ENCODE peak calls at places on chromosomes 2 and 18, in six cellular contexts. One of them, this sample, is unnamed.
A peak's percentile ranks its signal among the peaks of the same experiment; 100 is the strongest.

GRCh38 chr2:170719810-170720209 is 4.7 kb downstream of the SP5 start:
- DNase-seq in keratinocyte: no peak
- DNase-seq in endothelial cell: no peak
- DNase-seq in AG09309: no peak
- DNase-seq in left lung: no peak
- DNase-seq in lower lobe of right lung: no peak
- DNase-seq in this sample: no peak

GRCh38 chr2:74646829-74647482 is 1.2 kb downstream of the M1AP start:
- DNase-seq in endothelial cell: no peak
- DNase-seq in lower lobe of right lung: no peak
- DNase-seq in keratinocyte: no peak
- DNase-seq in left lung: no peak
- DNase-seq in AG09309: no peak
- DNase-seq in this sample: no peak

GRCh38 chr18:9642799-9643445 is 28.6 kb upstream of the PPP4R1 start:
- DNase-seq in AG09309: no peak
- DNase-seq in left lung: no peak
- DNase-seq in keratinocyte: peak; percentile 69
- DNase-seq in lower lobe of right lung: no peak
- DNase-seq in endothelial cell: no peak
- DNase-seq in this sample: no peak

GRCh38 chr2:193349642-193350041 is 1154.9 kb upstream of the TMEFF2 start:
- DNase-seq in AG09309: no peak
- DNase-seq in endothelial cell: no peak
- DNase-seq in left lung: no peak
- DNase-seq in keratinocyte: no peak
- DNase-seq in lower lobe of right lung: no peak
- DNase-seq in this sample: no peak

GRCh38 chr2:177296047-177296446 is 31.5 kb upstream of the NFE2L2 start:
- DNase-seq in left lung: no peak
- DNase-seq in AG09309: no peak
- DNase-seq in lower lobe of right lung: no peak
- DNase-seq in keratinocyte: no peak
- DNase-seq in endothelial cell: no peak
- DNase-seq in this sample: no peak

GRCh38 chr2:27209621-27210401 is 2.0 kb upstream of the ATRAID start:
- DNase-seq in AG09309: no peak
- DNase-seq in lower lobe of right lung: no peak
- DNase-seq in left lung: no peak
- DNase-seq in endothelial cell: no peak
- DNase-seq in keratinocyte: no peak
- DNase-seq in this sample: no peak

GRCh38 chr18:76376668-76377358 is 118.2 kb downstream of the ZNF516 start:
- DNase-seq in keratinocyte: no peak
- DNase-seq in endothelial cell: no peak
- DNase-seq in left lung: peak; percentile 73
- DNase-seq in AG09309: no peak
- DNase-seq in lower lobe of right lung: no peak
- DNase-seq in this sample: no peak

GRCh38 chr2:98771771-98772521 is 41.0 kb upstream of the MGAT4A start:
- DNase-seq in endothelial cell: no peak
- DNase-seq in left lung: no peak
- DNase-seq in lower lobe of right lung: no peak
- DNase-seq in AG09309: peak; percentile 46
- DNase-seq in keratinocyte: no peak
- DNase-seq in this sample: peak; percentile 28

GRCh38 chr2:33607137-33607781 is 8.2 kb upstream of the FAM98A start:
- DNase-seq in lower lobe of right lung: no peak
- DNase-seq in left lung: no peak
- DNase-seq in endothelial cell: no peak
- DNase-seq in AG09309: no peak
- DNase-seq in keratinocyte: no peak
- DNase-seq in this sample: no peak

GRCh38 chr2:80303006-80303741 is 1.4 kb downstream of the LRRTM1 start:
- DNase-seq in keratinocyte: no peak
- DNase-seq in left lung: peak; percentile 69
- DNase-seq in lower lobe of right lung: peak; percentile 44
- DNase-seq in endothelial cell: peak; percentile 24
- DNase-seq in AG09309: no peak
- DNase-seq in this sample: no peak

GRCh38 chr2:46812381-46813024 is 103.1 kb downstream of the MCFD2 start:
- DNase-seq in left lung: no peak
- DNase-seq in keratinocyte: no peak
- DNase-seq in endothelial cell: no peak
- DNase-seq in lower lobe of right lung: no peak
- DNase-seq in AG09309: peak; percentile 99
- DNase-seq in this sample: no peak

GRCh38 chr2:1143129-1143528 is 192.5 kb downstream of the SNTG2 start:
- DNase-seq in lower lobe of right lung: no peak
- DNase-seq in AG09309: no peak
- DNase-seq in keratinocyte: no peak
- DNase-seq in left lung: no peak
- DNase-seq in endothelial cell: no peak
- DNase-seq in this sample: no peak

GRCh38 chr18:63897072-63897471 is 9.6 kb downstream of the SERPINB2 start:
- DNase-seq in endothelial cell: no peak
- DNase-seq in keratinocyte: peak; percentile 11
- DNase-seq in left lung: no peak
- DNase-seq in AG09309: no peak
- DNase-seq in lower lobe of right lung: no peak
- DNase-seq in this sample: no peak

GRCh38 chr2:9846554-9846953 is 3.3 kb downstream of the TAF1B start:
- DNase-seq in endothelial cell: no peak
- DNase-seq in AG09309: no peak
- DNase-seq in left lung: no peak
- DNase-seq in keratinocyte: peak; percentile 49
- DNase-seq in lower lobe of right lung: no peak
- DNase-seq in this sample: no peak

GRCh38 chr2:131030478-131030971 is 62.7 kb downstream of the FAM168B start:
- DNase-seq in keratinocyte: no peak
- DNase-seq in left lung: no peak
- DNase-seq in AG09309: no peak
- DNase-seq in lower lobe of right lung: no peak
- DNase-seq in endothelial cell: no peak
- DNase-seq in this sample: no peak

GRCh38 chr18:50172367-50172766 is 22.6 kb downstream of the MYO5B start:
- DNase-seq in AG09309: no peak
- DNase-seq in keratinocyte: no peak
- DNase-seq in left lung: no peak
- DNase-seq in lower lobe of right lung: no peak
- DNase-seq in endothelial cell: no peak
- DNase-seq in this sample: no peak

GRCh38 chr2:4832642-4833041 is 859.5 kb upstream of the SOX11 start:
- DNase-seq in AG09309: no peak
- DNase-seq in keratinocyte: no peak
- DNase-seq in lower lobe of right lung: no peak
- DNase-seq in endothelial cell: no peak
- DNase-seq in left lung: no peak
- DNase-seq in this sample: no peak

GRCh38 chr2:25197336-25198208 is 29.2 kb upstream of the POMC start:
- DNase-seq in AG09309: no peak
- DNase-seq in left lung: no peak
- DNase-seq in keratinocyte: no peak
- DNase-seq in lower lobe of right lung: no peak
- DNase-seq in endothelial cell: peak; percentile 37
- DNase-seq in this sample: no peak

DNA sequence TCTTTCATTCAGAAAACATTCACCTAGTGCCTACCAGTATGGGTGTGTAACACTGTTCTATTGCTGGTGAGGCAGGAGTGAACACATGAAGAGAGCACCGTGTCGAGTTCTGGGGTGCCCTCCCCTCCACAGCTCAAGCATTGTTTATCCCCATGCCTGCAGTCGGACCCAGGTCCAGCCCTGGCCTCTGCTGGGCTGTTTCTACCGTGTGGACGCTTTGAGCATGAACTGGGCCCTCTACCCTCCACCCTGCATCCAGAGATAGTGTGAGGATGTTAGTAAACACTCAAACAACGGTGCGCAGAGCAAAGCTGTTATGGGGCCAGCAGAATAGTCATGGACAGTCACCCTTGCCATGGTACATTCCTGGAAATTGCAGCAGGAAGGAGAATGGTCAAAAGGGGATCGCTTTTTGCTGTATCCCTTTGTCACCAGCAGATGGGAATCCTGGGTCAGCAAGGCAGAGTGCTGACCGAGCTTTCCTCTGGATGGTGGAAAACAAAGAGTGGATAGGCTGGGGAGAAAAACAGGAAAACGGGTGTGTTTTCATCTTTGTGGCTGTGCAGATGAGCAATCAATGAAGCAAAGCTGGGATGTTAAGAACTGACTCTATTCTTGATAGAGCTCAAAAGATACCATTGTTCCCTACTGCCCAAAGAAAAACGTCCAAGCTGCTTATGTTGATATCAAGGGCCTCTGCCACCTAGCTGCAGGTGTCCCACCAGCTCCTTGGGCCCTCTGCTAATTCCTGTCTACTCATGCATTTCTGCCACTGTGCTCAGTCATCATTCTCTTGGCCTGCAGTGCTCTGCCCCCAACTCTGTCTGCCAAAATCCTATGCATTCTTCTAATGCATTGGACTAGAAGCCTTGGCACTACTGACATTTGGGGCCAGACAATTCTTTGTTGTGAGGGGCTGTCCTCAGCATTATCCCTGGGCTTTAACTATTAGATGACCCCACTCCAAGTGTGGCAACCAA is 38.7 kb downstream of the REEP1 start:
- DNase-seq in endothelial cell: peak; percentile 43
- DNase-seq in left lung: no peak
- DNase-seq in keratinocyte: no peak
- DNase-seq in lower lobe of right lung: no peak
- DNase-seq in AG09309: no peak
- DNase-seq in this sample: no peak
- TF ChIP-seq CTCF in endothelial cell: no peak
- TF ChIP-seq CTCF in left lung: no peak
- TF ChIP-seq CTCF in keratinocyte: no peak
- TF ChIP-seq CTCF in lower lobe of right lung: no peak
- TF ChIP-seq CTCF in AG09309: peak; percentile 29
- TF ChIP-seq CTCF in this sample: no peak

GRCh38 chr18:48541026-48541746 is 2.4 kb downstream of the CTIF start:
- DNase-seq in AG09309: peak; percentile 42
- DNase-seq in keratinocyte: no peak
- DNase-seq in left lung: peak; percentile 97
- DNase-seq in lower lobe of right lung: peak; percentile 84
- DNase-seq in endothelial cell: peak; percentile 75
- DNase-seq in this sample: peak; percentile 20

GRCh38 chr18:48539406-48540328 is 836 bp downstream of the CTIF start:
- DNase-seq in lower lobe of right lung: peak; percentile 65
- DNase-seq in keratinocyte: no peak
- DNase-seq in left lung: peak; percentile 86
- DNase-seq in AG09309: no peak
- DNase-seq in endothelial cell: peak; percentile 50
- DNase-seq in this sample: no peak

GRCh38 chr18:48541747-48542108 is 2.9 kb downstream of the CTIF start:
- DNase-seq in left lung: no peak
- DNase-seq in lower lobe of right lung: no peak
- DNase-seq in keratinocyte: no peak
- DNase-seq in endothelial cell: no peak
- DNase-seq in AG09309: no peak
- DNase-seq in this sample: no peak

GRCh38 chr18:48538531-48539405 is at the start of gene CTIF:
- DNase-seq in lower lobe of right lung: peak; percentile 97
- DNase-seq in AG09309: peak; percentile 84
- DNase-seq in endothelial cell: peak; percentile 90
- DNase-seq in keratinocyte: peak; percentile 85
- DNase-seq in left lung: peak; percentile 95
- DNase-seq in this sample: peak; percentile 37

DNA sequence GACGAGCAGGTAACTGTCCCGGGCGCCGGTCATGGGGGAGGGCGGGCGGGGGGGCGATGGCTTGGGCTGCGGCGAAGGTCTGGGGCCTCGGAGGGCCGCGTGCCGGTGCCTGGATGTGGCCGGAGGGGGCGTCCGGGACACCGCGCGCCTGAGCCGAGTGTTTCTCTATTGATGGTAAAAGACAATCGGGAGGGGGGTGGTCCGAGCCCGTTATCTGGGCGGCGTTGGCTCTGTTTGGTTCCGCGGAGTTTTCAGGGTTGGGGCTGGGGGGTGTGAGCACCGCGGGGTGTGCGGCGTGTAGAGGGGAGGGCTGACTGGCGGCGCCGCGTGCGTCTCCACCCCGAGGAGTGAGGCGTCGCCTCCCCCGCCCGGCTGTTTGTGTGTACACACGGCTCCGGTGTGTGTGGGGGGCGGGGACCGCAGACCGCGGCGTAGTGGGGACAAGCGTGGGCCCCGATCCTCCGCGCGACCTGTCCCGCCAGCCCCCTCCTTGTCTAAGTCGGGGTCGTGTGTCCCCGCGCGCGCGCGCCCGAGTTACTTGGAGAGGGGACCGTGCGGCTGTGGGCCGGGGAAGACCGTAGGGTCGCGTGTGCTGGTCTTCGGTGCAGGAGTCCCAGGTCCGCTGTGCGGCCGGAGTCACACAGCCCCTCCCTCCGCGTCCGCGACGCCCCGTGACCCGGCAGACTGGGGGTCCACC is 1.6 kb downstream of the CTIF start:
- DNase-seq in keratinocyte: no peak
- DNase-seq in AG09309: no peak
- DNase-seq in lower lobe of right lung: peak; percentile 83
- DNase-seq in endothelial cell: peak; percentile 68
- DNase-seq in left lung: peak; percentile 93
- DNase-seq in this sample: peak; percentile 25
- TF ChIP-seq CTCF in keratinocyte: no peak
- TF ChIP-seq CTCF in AG09309: peak; percentile 32
- TF ChIP-seq CTCF in lower lobe of right lung: no peak
- TF ChIP-seq CTCF in endothelial cell: no peak
- TF ChIP-seq CTCF in left lung: no peak
- TF ChIP-seq CTCF in this sample: no peak

GRCh38 chr2:60152226-60152833 is 401.1 kb downstream of the BCL11A start:
- DNase-seq in endothelial cell: no peak
- DNase-seq in lower lobe of right lung: no peak
- DNase-seq in keratinocyte: no peak
- DNase-seq in left lung: no peak
- DNase-seq in AG09309: no peak
- DNase-seq in this sample: no peak
- TF ChIP-seq CTCF in endothelial cell: peak; percentile 96
- TF ChIP-seq CTCF in lower lobe of right lung: peak; percentile 72
- TF ChIP-seq CTCF in keratinocyte: no peak
- TF ChIP-seq CTCF in left lung: peak; percentile 79
- TF ChIP-seq CTCF in AG09309: peak; percentile 61
- TF ChIP-seq CTCF in this sample: peak; percentile 66

GRCh38 chr2:36971990-36972389 is 5.7 kb upstream of the STRN start:
- DNase-seq in AG09309: no peak
- DNase-seq in lower lobe of right lung: no peak
- DNase-seq in keratinocyte: no peak
- DNase-seq in endothelial cell: no peak
- DNase-seq in left lung: no peak
- DNase-seq in this sample: no peak
- TF ChIP-seq CTCF in AG09309: no peak
- TF ChIP-seq CTCF in lower lobe of right lung: no peak
- TF ChIP-seq CTCF in keratinocyte: no peak
- TF ChIP-seq CTCF in endothelial cell: no peak
- TF ChIP-seq CTCF in left lung: no peak
- TF ChIP-seq CTCF in this sample: no peak

DNA sequence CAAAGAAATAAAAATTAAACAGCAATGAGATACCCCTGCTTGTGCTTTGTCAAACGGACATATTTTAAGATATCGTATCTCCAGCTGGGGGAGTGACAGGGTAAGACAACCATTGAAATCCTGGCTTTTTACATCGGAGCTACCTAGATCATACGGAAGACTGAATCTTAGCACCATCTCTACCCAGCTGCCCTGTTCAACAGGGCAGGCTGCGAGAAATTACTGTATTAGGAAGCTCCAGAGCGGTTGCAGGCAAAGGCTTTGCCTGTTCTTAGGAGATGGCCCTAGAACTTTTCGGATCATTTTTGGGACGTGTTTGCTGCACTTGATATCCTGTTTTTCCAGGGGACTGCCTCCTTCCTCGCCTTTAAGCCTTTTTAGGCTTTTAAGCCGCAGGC is 2.0 kb upstream of the PRKCE start:
- DNase-seq in lower lobe of right lung: no peak
- DNase-seq in left lung: no peak
- DNase-seq in endothelial cell: no peak
- DNase-seq in AG09309: no peak
- DNase-seq in keratinocyte: no peak
- DNase-seq in this sample: no peak
- TF ChIP-seq CTCF in lower lobe of right lung: no peak
- TF ChIP-seq CTCF in left lung: no peak
- TF ChIP-seq CTCF in endothelial cell: no peak
- TF ChIP-seq CTCF in AG09309: no peak
- TF ChIP-seq CTCF in keratinocyte: no peak
- TF ChIP-seq CTCF in this sample: no peak

This sample was measured in natural killer cell.